ENCODE peak calls at places on chromosome 21, in four cellular contexts. G, L, O and Y are unnamed samples.

GRCh38 chr21:23438081-23438480 is 2169.2 kb downstream of the MRPL39 start:
- DNase-seq in L (no peak), O (no peak), G (no peak), Y (no peak)

GRCh38 chr21:15749045-15749867 is 19.5 kb downstream of the USP25 start:
- DNase-seq in G (no peak), L (no peak), O (peak; percentile 5), Y (no peak)

GRCh38 chr21:37006521-37007291 is at the start of gene RIPPLY3:
- DNase-seq in L (peak; percentile 28), G (no peak), O (peak; percentile 19), Y (peak; percentile 54)

GRCh38 chr21:37592496-37592895 is 225.9 kb downstream of the DYRK1A start:
- DNase-seq in O (no peak), G (no peak), L (no peak), Y (no peak)

GRCh38 chr21:38511662-38512243 is 13.5 kb upstream of the ERG start:
- DNase-seq in O (no peak), G (no peak), L (no peak), Y (no peak)

GRCh38 chr21:29888437-29888836 is 51.4 kb downstream of the GRIK1 start:
- DNase-seq in G (no peak), O (no peak), L (no peak), Y (no peak)

GRCh38 chr21:25573409-25574206 is 33.7 kb downstream of the MRPL39 start:
- DNase-seq in G (no peak), O (peak; percentile 97), L (no peak), Y (no peak)

GRCh38 chr21:37862536-37862935 is 53.7 kb downstream of the KCNJ6 start:
- DNase-seq in L (no peak), G (no peak), O (no peak), Y (peak; percentile 30)

GRCh38 chr21:34035619-34036354 is 37.6 kb upstream of the MRPS6 start:
- DNase-seq in O (no peak), G (no peak), L (no peak), Y (no peak)

GRCh38 chr21:38159355-38159754 is 97.4 kb upstream of the KCNJ15 start:
- DNase-seq in L (peak; percentile 52), O (peak; percentile 80), G (no peak), Y (peak; percentile 57)

GRCh38 chr21:42799516-42799915 is 79.8 kb downstream of the WDR4 start:
- DNase-seq in O (no peak), G (no peak), L (no peak), Y (peak; percentile 34)

GRCh38 chr21:37447288-37447936 is 80.8 kb downstream of the DYRK1A start:
- DNase-seq in G (no peak), L (no peak), O (no peak), Y (no peak)

GRCh38 chr21:46622226-46622625 is 13.2 kb upstream of the PRMT2 start:
- DNase-seq in L (no peak), G (peak; percentile 62), O (no peak), Y (no peak)

GRCh38 chr21:25925936-25926335 is 191.2 kb downstream of the GABPA start:
- DNase-seq in O (peak; percentile 57), G (no peak), L (no peak), Y (no peak)

GRCh38 chr21:38663282-38663681 is 142.4 kb upstream of the ETS2 start:
- DNase-seq in O (no peak), L (no peak), G (no peak), Y (no peak)

GRCh38 chr21:26469789-26470188 is 103.3 kb downstream of the CYYR1 start:
- DNase-seq in L (no peak), O (peak; percentile 74), G (no peak), Y (no peak)

GRCh38 chr21:36697473-36698159 is 1.3 kb upstream of the SIM2 start:
- DNase-seq in G (no peak), L (no peak), O (no peak), Y (peak; percentile 33)

GRCh38 chr21:42997053-42997452 is 22.7 kb downstream of the PKNOX1 start:
- DNase-seq in L (no peak), G (no peak), O (peak; percentile 97), Y (no peak)

GRCh38 chr21:37245151-37245550 is 22.0 kb downstream of the VPS26C start:
- DNase-seq in G (no peak), O (no peak), L (no peak), Y (no peak)

GRCh38 chr21:17668479-17668878 is 55.8 kb upstream of the BTG3 start:
- DNase-seq in L (no peak), G (no peak), O (no peak), Y (no peak)

GRCh38 chr21:25456672-25457071 is 150.6 kb downstream of the MRPL39 start:
- DNase-seq in O (peak; percentile 86), L (no peak), G (no peak), Y (no peak)

GRCh38 chr21:19420607-19421006 is 1017.0 kb upstream of the TMPRSS15 start:
- DNase-seq in G (no peak), O (no peak), L (no peak), Y (no peak)

GRCh38 chr21:33325222-33326067 is 675 bp downstream of the IFNAR1 start:
- DNase-seq in O (peak; percentile 47), L (peak; percentile 19), G (peak; percentile 86), Y (peak; percentile 35)

GRCh38 chr21:25515484-25516405 is 91.5 kb downstream of the MRPL39 start:
- DNase-seq in O (peak; percentile 53), L (no peak), G (no peak), Y (no peak)

GRCh38 chr21:34533938-34534337 is 21.9 kb upstream of the KCNE1 start:
- DNase-seq in G (no peak), O (no peak), L (no peak), Y (no peak)

GRCh38 chr21:16502273-16502672 is 772.5 kb downstream of the USP25 start:
- DNase-seq in L (no peak), O (no peak), G (no peak), Y (no peak)

GRCh38 chr21:38441153-38441552 is 57.1 kb downstream of the ERG start:
- DNase-seq in L (no peak), G (no peak), O (no peak), Y (no peak)

GRCh38 chr21:38986460-38987395 is 181.0 kb downstream of the ETS2 start:
- DNase-seq in O (no peak), L (no peak), G (no peak), Y (no peak)

GRCh38 chr21:14382835-14383595 is at the start of gene HSPA13:
- DNase-seq in O (peak; percentile 99), L (peak; percentile 97), G (peak; percentile 100), Y (peak; percentile 91)
- TF ChIP-seq CTCF in O (no peak), L (peak; percentile 30), G (no peak), Y (no peak)

DNA sequence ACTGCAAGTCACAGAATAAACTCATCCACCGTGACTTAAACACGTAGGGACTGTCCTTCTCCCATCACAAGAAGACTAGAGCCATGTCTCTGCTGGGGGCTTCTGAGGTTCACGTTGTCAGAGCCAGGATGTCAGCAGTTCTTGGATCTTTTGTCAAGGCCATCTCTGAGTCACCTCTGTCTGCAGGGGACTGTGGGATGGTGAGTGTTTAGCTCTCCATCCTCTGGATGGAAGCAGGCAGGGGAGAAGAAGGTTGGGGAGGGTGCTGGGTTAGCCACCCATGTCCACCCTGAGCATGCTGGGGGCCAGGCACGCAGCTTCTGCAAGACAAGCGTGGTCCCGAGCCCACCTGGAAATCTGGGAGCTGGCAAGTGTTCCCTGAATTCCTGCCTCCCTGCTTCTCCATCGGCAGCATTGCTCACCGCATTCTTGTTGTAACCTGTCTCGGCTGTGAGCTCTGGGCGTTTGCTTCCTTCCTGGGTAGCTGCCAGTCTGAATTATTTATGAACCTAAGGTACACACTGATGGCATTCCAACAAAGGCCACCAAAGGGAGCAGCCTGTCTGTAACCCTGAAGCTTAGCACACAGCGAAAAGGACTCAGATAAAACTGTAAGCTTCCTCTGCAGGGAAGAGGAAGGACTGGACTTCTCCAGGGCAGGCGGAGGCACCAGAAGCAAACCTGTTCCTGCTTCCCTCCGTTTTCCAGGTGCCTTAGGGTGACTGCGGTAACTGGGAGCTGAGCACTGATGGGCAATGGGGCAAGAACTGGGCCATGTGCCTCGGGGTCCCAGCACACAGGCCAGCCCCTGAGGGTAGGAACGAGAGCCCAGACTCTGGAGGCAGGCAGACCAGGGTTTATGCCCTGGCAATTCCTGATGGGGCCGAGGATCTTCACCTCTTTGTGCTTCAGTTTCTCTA is 88.6 kb downstream of the RIPK4 start:
- DNase-seq in G (no peak), L (peak; percentile 32), O (peak; percentile 66), Y (no peak)
- TF ChIP-seq CTCF in G (peak; percentile 1), L (no peak), O (no peak), Y (no peak)

DNA sequence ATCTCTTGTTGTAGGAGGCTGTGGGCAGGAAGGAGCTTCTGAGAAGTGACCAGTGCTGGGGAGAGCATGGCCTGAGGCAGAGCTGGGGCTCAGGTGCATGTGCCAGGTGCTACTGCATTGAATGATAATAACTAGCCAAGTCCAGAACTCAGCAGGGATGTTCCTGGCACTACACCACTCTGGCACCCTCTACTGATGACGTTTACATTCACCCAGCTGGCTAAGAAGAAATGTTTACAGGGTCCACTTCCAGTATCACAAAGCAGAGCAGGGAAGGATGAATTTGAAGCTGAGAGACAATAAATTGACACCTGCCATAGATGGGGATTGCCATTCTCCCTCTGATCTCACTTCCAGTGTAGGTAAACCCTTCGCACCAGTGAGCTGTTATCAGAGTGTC is 411.8 kb downstream of the SETD4 start:
- DNase-seq in L (no peak), O (no peak), G (no peak), Y (no peak)
- TF ChIP-seq CTCF in L (no peak), O (no peak), G (no peak), Y (no peak)

GRCh38 chr21:45152265-45152746 is 77.9 kb downstream of the ADARB1 start:
- DNase-seq in G (no peak), O (peak; percentile 44), L (no peak), Y (peak; percentile 85)
- TF ChIP-seq CTCF in G (no peak), O (peak; percentile 30), L (peak; percentile 23), Y (peak; percentile 78)

GRCh38 chr21:44300262-44300959 is 558 bp downstream of the PFKL start:
- DNase-seq in O (peak; percentile 16), L (peak; percentile 32), G (peak; percentile 87), Y (peak; percentile 86)

GRCh38 chr21:44301093-44301492 is 1.2 kb downstream of the PFKL start:
- DNase-seq in L (no peak), G (no peak), O (no peak), Y (no peak)

GRCh38 chr21:44304041-44304738 is 4.3 kb downstream of the PFKL start:
- DNase-seq in O (no peak), L (no peak), G (no peak), Y (no peak)

GRCh38 chr21:44299458-44300261 is at the start of gene PFKL:
- DNase-seq in L (peak; percentile 48), G (no peak), O (peak; percentile 12), Y (peak; percentile 97)

DNA sequence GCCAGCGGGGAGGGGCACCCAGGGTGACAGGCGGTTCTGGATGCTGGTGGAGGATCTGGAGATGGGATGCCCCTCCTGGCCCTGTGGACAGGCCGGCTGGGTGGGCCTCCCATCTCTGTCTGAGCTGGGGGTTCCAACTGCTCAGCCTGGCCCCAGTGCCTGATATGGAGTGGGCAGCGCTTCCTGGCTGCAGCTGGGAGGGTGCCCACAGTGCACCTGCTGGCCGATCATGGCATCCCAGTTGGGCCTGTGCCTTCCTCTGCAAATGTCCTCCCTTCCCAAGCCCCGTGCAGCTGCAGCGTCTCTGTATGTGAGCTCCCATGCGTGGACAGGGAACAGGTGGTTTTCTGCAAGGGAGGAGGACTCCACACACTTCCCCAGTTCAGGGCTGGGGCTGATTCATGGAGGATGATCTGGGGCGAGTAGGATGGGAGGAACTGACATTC is 2.1 kb downstream of the PFKL start:
- DNase-seq in G (no peak), O (no peak), L (no peak), Y (no peak)
- TF ChIP-seq CTCF in G (no peak), O (no peak), L (peak; percentile 6), Y (no peak)